ENCODE peak calls at places on chromosomes 7 and 10, in four cellular contexts. One of them, this sample, is unnamed.

GRCh38 chr10:103443475-103444185 is 8.5 kb downstream of the CALHM2 start:
- DNase-seq in adrenal gland: no peak
- DNase-seq in pancreas: no peak
- DNase-seq in AG04450: no peak
- DNase-seq in this sample: no peak

GRCh38 chr7:55369427-55369826 is 4.3 kb downstream of the LANCL2 start:
- DNase-seq in adrenal gland: no peak
- DNase-seq in pancreas: no peak
- DNase-seq in AG04450: peak; percentile 67
- DNase-seq in this sample: no peak

GRCh38 chr10:27242951-27243551 is 2.5 kb upstream of the ACBD5 start:
- DNase-seq in adrenal gland: peak; percentile 86
- DNase-seq in pancreas: peak; percentile 60
- DNase-seq in AG04450: no peak
- DNase-seq in this sample: peak; percentile 43

GRCh38 chr7:31775511-31775910 is 88.5 kb downstream of the PPP1R17 start:
- DNase-seq in adrenal gland: no peak
- DNase-seq in pancreas: no peak
- DNase-seq in AG04450: no peak
- DNase-seq in this sample: no peak

GRCh38 chr7:128891110-128891941 is 19.2 kb downstream of the KCP start:
- DNase-seq in adrenal gland: no peak
- DNase-seq in pancreas: no peak
- DNase-seq in AG04450: no peak
- DNase-seq in this sample: no peak

GRCh38 chr10:88058750-88059149 is 195.3 kb downstream of the PTEN start:
- DNase-seq in adrenal gland: no peak
- DNase-seq in pancreas: no peak
- DNase-seq in AG04450: no peak
- DNase-seq in this sample: no peak

GRCh38 chr10:80070068-80070467 is 8.4 kb upstream of the TMEM254 start:
- DNase-seq in adrenal gland: no peak
- DNase-seq in pancreas: no peak
- DNase-seq in AG04450: no peak
- DNase-seq in this sample: peak; percentile 58

GRCh38 chr10:122516733-122517132 is 43.8 kb upstream of the DMBT1 start:
- DNase-seq in adrenal gland: no peak
- DNase-seq in pancreas: no peak
- DNase-seq in AG04450: no peak
- DNase-seq in this sample: no peak

GRCh38 chr7:47512481-47513176 is 69.3 kb downstream of the TNS3 start:
- DNase-seq in adrenal gland: no peak
- DNase-seq in pancreas: no peak
- DNase-seq in AG04450: no peak
- DNase-seq in this sample: no peak

GRCh38 chr10:111148025-111148424 is 71.2 kb downstream of the ADRA2A start:
- DNase-seq in adrenal gland: no peak
- DNase-seq in pancreas: no peak
- DNase-seq in AG04450: no peak
- DNase-seq in this sample: no peak

GRCh38 chr10:13470270-13470669 is 58.5 kb downstream of the BEND7 start:
- DNase-seq in adrenal gland: no peak
- DNase-seq in pancreas: no peak
- DNase-seq in AG04450: no peak
- DNase-seq in this sample: no peak

GRCh38 chr7:24763303-24763901 is 6.1 kb upstream of the GSDME start:
- DNase-seq in adrenal gland: no peak
- DNase-seq in pancreas: no peak
- DNase-seq in AG04450: no peak
- DNase-seq in this sample: no peak

GRCh38 chr10:110429301-110429700 is 68.4 kb upstream of the DUSP5 start:
- DNase-seq in adrenal gland: no peak
- DNase-seq in pancreas: no peak
- DNase-seq in AG04450: no peak
- DNase-seq in this sample: no peak

GRCh38 chr7:155810607-155811559 is 1.4 kb downstream of the SHH start:
- DNase-seq in adrenal gland: no peak
- DNase-seq in pancreas: peak; percentile 45
- DNase-seq in AG04450: no peak
- DNase-seq in this sample: no peak
- H3K4me3 ChIP-seq in adrenal gland: no peak overlapping the region
- H3K4me3 ChIP-seq in pancreas: no peak overlapping the region
- H3K4me3 ChIP-seq in AG04450: no peak overlapping the region
- H3K4me3 ChIP-seq in this sample: no peak overlapping the region

DNA sequence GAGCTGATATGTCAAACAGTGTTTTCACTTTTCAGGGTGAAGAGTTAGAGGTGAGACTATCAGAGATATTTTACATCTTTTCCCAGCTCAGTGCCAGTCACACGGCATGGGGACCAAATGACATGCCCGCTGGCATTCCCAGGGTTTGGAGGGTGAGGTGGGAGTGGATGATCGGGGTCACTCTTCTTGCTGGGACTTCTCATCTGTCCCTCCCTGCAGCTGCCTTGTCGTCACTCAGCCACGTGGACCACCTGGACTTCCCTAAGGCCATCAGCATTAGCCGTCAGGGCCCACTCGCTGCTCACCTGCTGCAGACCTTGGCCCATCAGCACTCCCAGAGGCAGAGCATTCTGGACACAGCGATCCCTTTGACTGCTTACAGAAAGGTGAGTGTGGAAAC is 301.8 kb downstream of the DNAJB6 start:
- DNase-seq in adrenal gland: no peak
- DNase-seq in pancreas: no peak
- DNase-seq in AG04450: no peak
- DNase-seq in this sample: no peak
- H3K9me3 ChIP-seq in adrenal gland: no peaks in the 10 kb centered on the region
- H3K9me3 ChIP-seq in pancreas: no peaks in the 10 kb centered on the region
- H3K9me3 ChIP-seq in AG04450: peaks cover 57% of the 10 kb centered on the region
- H3K9me3 ChIP-seq in this sample: no peaks in the 10 kb centered on the region

GRCh38 chr10:132507956-132508490 is 29.6 kb upstream of the INPP5A start:
- DNase-seq in adrenal gland: peak; percentile 48
- DNase-seq in pancreas: peak; percentile 44
- DNase-seq in AG04450: no peak
- DNase-seq in this sample: peak; percentile 35

GRCh38 chr10:132508497-132509443 is 28.8 kb upstream of the INPP5A start:
- DNase-seq in adrenal gland: peak; percentile 78
- DNase-seq in pancreas: peak; percentile 76
- DNase-seq in AG04450: no peak
- DNase-seq in this sample: peak; percentile 65

GRCh38 chr10:132504501-132505272 is 32.9 kb upstream of the INPP5A start:
- DNase-seq in adrenal gland: no peak
- DNase-seq in pancreas: peak; percentile 35
- DNase-seq in AG04450: no peak
- DNase-seq in this sample: no peak

GRCh38 chr10:132507467-132507955 is 30.1 kb upstream of the INPP5A start:
- DNase-seq in adrenal gland: peak; percentile 40
- DNase-seq in pancreas: no peak
- DNase-seq in AG04450: no peak
- DNase-seq in this sample: no peak

DNA sequence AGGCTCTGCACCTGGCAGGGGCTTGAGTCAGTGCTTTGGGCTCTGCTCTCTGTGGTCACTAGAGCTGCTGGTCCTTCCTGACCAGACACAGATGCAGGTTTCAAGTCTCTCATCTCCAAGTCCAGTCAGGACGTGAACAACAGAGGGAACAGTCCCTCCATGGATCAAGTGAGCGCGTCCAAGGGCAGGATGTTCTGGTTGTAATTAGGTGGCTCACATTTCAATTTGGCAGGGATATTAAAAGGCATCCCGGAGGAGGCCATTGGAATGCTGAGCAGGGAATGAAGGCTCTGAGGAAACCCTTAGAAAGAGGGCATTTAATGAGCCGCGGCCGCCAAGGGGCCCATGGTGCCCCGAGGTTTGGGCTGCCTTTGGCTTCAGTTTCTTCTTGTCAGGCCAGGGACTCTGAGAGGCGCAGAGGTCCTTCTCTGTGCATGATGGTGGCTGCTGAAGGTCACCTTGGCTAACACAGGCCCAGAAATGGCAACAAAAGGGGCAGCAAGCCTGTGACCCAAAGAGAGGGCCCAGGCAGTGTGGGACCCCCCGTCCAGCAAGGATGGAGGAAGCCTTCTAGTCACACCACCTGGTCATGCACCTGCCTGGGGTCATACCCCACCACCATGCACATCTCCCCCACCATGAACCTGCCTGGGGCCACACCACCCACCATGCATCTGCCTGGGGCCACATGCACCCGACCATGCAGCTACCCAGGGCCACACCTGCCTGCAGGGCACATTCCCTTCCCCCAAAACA is 30.7 kb upstream of the INPP5A start:
- DNase-seq in adrenal gland: peak; percentile 46
- DNase-seq in pancreas: no peak
- DNase-seq in AG04450: no peak
- DNase-seq in this sample: peak; percentile 73
- H3K27ac ChIP-seq in adrenal gland: no peak overlapping the region
- H3K27ac ChIP-seq in pancreas: no peak overlapping the region
- H3K27ac ChIP-seq in AG04450: no peak overlapping the region
- H3K27ac ChIP-seq in this sample: peak overlapping the region; percentile 31

GRCh38 chr7:90951986-90952648 is 312.1 kb upstream of the FZD1 start:
- DNase-seq in adrenal gland: no peak
- DNase-seq in pancreas: no peak
- DNase-seq in AG04450: no peak
- DNase-seq in this sample: no peak

GRCh38 chr7:90955641-90956207 is 308.5 kb upstream of the FZD1 start:
- DNase-seq in adrenal gland: no peak
- DNase-seq in pancreas: no peak
- DNase-seq in AG04450: no peak
- DNase-seq in this sample: no peak

GRCh38 chr7:90948085-90948484 is 316.1 kb upstream of the FZD1 start:
- DNase-seq in adrenal gland: no peak
- DNase-seq in pancreas: no peak
- DNase-seq in AG04450: no peak
- DNase-seq in this sample: no peak

GRCh38 chr7:90951229-90951628 is 313.0 kb upstream of the FZD1 start:
- DNase-seq in adrenal gland: no peak
- DNase-seq in pancreas: no peak
- DNase-seq in AG04450: no peak
- DNase-seq in this sample: no peak

GRCh38 chr7:90952649-90952991 is 311.6 kb upstream of the FZD1 start:
- DNase-seq in adrenal gland: no peak
- DNase-seq in pancreas: no peak
- DNase-seq in AG04450: no peak
- DNase-seq in this sample: no peak
- H3K4me3 ChIP-seq in adrenal gland: no peak overlapping the region
- H3K4me3 ChIP-seq in pancreas: no peak overlapping the region
- H3K4me3 ChIP-seq in AG04450: no peak overlapping the region
- H3K4me3 ChIP-seq in this sample: no peak overlapping the region

DNA sequence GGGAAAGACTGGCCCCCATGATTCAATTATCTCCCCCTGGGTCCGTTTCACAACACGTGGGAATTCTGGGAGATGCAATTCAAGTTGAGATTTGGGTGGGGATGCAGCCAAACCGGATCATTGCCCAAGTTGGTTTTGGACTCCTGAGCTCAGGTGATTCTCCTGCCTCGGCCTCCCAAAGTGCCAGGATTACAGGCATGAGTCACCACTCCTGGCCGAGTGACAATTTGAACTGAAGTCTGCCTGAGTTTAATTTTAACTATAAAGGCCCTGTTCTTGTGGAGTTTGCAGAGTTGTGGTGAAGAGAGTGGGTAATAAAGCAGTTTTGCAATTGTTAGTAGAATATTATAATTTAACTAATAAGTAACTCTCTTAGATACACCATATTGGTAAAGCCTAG is 78.3 kb downstream of the GALNT17 start:
- DNase-seq in adrenal gland: no peak
- DNase-seq in pancreas: no peak
- DNase-seq in AG04450: no peak
- DNase-seq in this sample: no peak
- H3K9me3 ChIP-seq in adrenal gland: no peaks in the 10 kb centered on the region
- H3K9me3 ChIP-seq in pancreas: no peaks in the 10 kb centered on the region
- H3K9me3 ChIP-seq in AG04450: peaks cover 18% of the 10 kb centered on the region
- H3K9me3 ChIP-seq in this sample: no peaks in the 10 kb centered on the region

DNA sequence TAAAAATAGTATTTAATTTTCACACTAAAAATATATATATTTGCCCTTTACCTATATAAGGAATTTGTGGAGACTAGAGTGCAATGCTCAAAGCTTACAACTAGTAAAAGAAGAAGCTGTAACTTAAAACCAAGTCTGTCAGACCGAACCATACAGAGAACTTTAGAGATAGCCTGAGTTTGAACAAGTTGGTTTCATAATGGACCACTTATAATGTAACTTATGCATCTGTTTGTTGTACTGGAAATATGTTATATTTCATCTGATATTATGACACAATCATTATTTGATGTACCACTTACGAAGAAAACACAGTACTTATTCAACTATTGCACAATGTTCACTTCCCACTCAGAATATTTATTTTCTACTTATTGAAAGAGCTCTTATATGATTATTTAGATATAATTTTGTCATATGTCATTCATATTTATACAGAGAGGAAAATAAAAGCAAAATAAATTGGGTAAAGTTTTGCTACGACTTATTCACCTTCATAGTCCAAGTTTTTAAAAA is 462.8 kb downstream of the ATRNL1 start:
- DNase-seq in adrenal gland: no peak
- DNase-seq in pancreas: no peak
- DNase-seq in AG04450: no peak
- DNase-seq in this sample: no peak
- H3K27ac ChIP-seq in adrenal gland: no peak overlapping the region
- H3K27ac ChIP-seq in pancreas: no peak overlapping the region
- H3K27ac ChIP-seq in AG04450: no peak overlapping the region
- H3K27ac ChIP-seq in this sample: no peak overlapping the region

GRCh38 chr7:91064052-91064451 is 200.2 kb upstream of the FZD1 start:
- DNase-seq in adrenal gland: no peak
- DNase-seq in pancreas: no peak
- DNase-seq in AG04450: no peak
- DNase-seq in this sample: no peak
- H3K4me3 ChIP-seq in adrenal gland: no peak overlapping the region
- H3K4me3 ChIP-seq in pancreas: no peak overlapping the region
- H3K4me3 ChIP-seq in AG04450: no peak overlapping the region
- H3K4me3 ChIP-seq in this sample: no peak overlapping the region

DNA sequence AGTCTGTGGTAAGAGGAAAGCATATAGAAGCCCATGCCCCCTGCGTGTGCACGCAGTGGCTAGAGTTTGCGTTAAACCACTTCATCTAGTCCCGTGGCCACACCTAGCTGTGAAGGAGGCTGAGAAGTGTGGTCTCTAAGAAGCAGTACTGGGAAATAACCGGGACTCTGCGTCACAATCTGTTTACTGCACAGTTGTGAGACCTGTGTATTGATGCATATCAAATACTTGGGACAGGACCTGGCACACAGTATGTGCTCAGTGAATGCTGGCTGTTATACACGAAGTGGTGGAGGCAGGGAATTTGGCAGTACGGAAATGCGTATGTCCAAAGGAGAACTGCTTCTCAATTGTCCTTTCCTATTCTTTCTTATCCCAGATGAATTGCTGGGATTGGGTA is 149.5 kb downstream of the ARHGAP21 start:
- DNase-seq in adrenal gland: no peak
- DNase-seq in pancreas: no peak
- DNase-seq in AG04450: no peak
- DNase-seq in this sample: no peak
- H3K9me3 ChIP-seq in adrenal gland: no peaks in the 10 kb centered on the region
- H3K9me3 ChIP-seq in pancreas: no peaks in the 10 kb centered on the region
- H3K9me3 ChIP-seq in AG04450: no peaks in the 10 kb centered on the region
- H3K9me3 ChIP-seq in this sample: no peaks in the 10 kb centered on the region